ENCODE peak calls at places on chromosomes 12 and 14, in five cellular contexts. J, H, U, Q and V are unnamed samples.

GRCh38 chr12:113899042-113899843 is 66.9 kb downstream of the RBM19 start:
- DNase-seq in U (no peak), H (no peak), Q (no peak), J (no peak), V (no peak)

GRCh38 chr12:45214739-45215418 is 1.0 kb upstream of the ANO6 start:
- DNase-seq in J (no peak), U (no peak), H (no peak), Q (peak; percentile 45), V (no peak)

GRCh38 chr12:27821259-27821973 is 41.4 kb upstream of the MANSC4 start:
- DNase-seq in J (peak; percentile 29), U (peak; percentile 61), Q (peak; percentile 84), H (peak; percentile 4), V (no peak)

GRCh38 chr12:26153421-26154154 is 28.8 kb upstream of the BHLHE41 start:
- DNase-seq in H (no peak), Q (peak; percentile 99), J (no peak), U (no peak), V (no peak)

GRCh38 chr12:65960820-65961691 is 136.8 kb downstream of the HMGA2 start:
- DNase-seq in Q (peak; percentile 83), J (no peak), H (no peak), U (no peak), V (no peak)

GRCh38 chr12:8527250-8528130 is 13.2 kb downstream of the CLEC4E start:
- DNase-seq in H (no peak), J (no peak), U (no peak), Q (no peak), V (no peak)

GRCh38 chr12:19970116-19970515 is 398.2 kb upstream of the PDE3A start:
- DNase-seq in J (no peak), H (no peak), Q (peak; percentile 96), U (no peak), V (no peak)

GRCh38 chr14:43687866-43688265 is 819.2 kb downstream of the FSCB start:
- DNase-seq in J (no peak), Q (peak; percentile 63), U (no peak), H (no peak), V (no peak)

GRCh38 chr14:72544615-72545387 is 349.1 kb downstream of the DPF3 start:
- DNase-seq in H (no peak), U (no peak), J (no peak), Q (peak; percentile 43), V (no peak)

GRCh38 chr14:105563347-105563737 is 37.0 kb downstream of the TMEM121 start:
- DNase-seq in U (no peak), Q (no peak), H (no peak), J (no peak), V (no peak)

GRCh38 chr12:94898388-94898787 is 105.1 kb downstream of the NDUFA12 start:
- DNase-seq in Q (no peak), J (no peak), U (no peak), H (no peak), V (no peak)

GRCh38 chr12:58470266-58471010 is 449.9 kb downstream of the LRIG3 start:
- DNase-seq in Q (no peak), J (no peak), H (no peak), U (no peak), V (no peak)

GRCh38 chr14:99879401-99880295 is 86.4 kb downstream of the EML1 start:
- DNase-seq in J (no peak), H (no peak), Q (peak; percentile 85), U (no peak), V (no peak)

GRCh38 chr12:133215724-133216123 is 20.0 kb downstream of the ANHX start:
- DNase-seq in J (no peak), H (no peak), U (no peak), Q (no peak), V (no peak)

GRCh38 chr12:43044241-43044640 is 454.7 kb upstream of the PRICKLE1 start:
- DNase-seq in Q (no peak), J (no peak), U (no peak), H (no peak), V (no peak)

GRCh38 chr12:13816394-13816793 is 165.0 kb downstream of the GRIN2B start:
- DNase-seq in H (no peak), U (no peak), Q (no peak), J (no peak), V (no peak)

GRCh38 chr12:57215668-57216013 is 953 bp upstream of the NXPH4 start:
- DNase-seq in U (no peak), H (peak; percentile 26), Q (peak; percentile 30), J (no peak), V (no peak)

GRCh38 chr12:76445469-76445868 is 97.3 kb upstream of the BBS10 start:
- DNase-seq in J (no peak), H (no peak), Q (peak; percentile 38), U (no peak), V (no peak)

GRCh38 chr12:1932264-1932777 is 13.9 kb upstream of the CACNA2D4 start:
- DNase-seq in H (no peak), U (peak; percentile 25), Q (peak; percentile 48), J (peak; percentile 81), V (no peak)

GRCh38 chr12:13125996-13126395 is 22.5 kb upstream of the GSG1 start:
- DNase-seq in Q (no peak), U (no peak), J (no peak), H (no peak), V (no peak)

GRCh38 chr12:130830246-130830551 is 8.9 kb downstream of the STX2 start:
- DNase-seq in J (no peak), H (no peak), U (no peak), Q (no peak), V (no peak)

GRCh38 chr14:60736494-60736893 is 1.9 kb downstream of the MNAT1 start:
- DNase-seq in H (no peak), U (no peak), J (no peak), Q (peak; percentile 85), V (no peak)

GRCh38 chr14:72599579-72600470 is 294.1 kb downstream of the DPF3 start:
- DNase-seq in U (no peak), J (no peak), H (no peak), Q (no peak), V (no peak)

GRCh38 chr14:53714495-53715389 is 241.9 kb downstream of the BMP4 start:
- DNase-seq in Q (peak; percentile 7), H (no peak), U (no peak), J (no peak), V (no peak)

GRCh38 chr12:12510141-12510540 is 52.5 kb downstream of the DUSP16 start:
- DNase-seq in H (no peak), U (no peak), Q (peak; percentile 88), J (no peak), V (no peak)

GRCh38 chr12:106090586-106091411 is 48.0 kb downstream of the NUAK1 start:
- DNase-seq in H (no peak), J (no peak), Q (peak; percentile 94), U (no peak), V (no peak)

GRCh38 chr12:112126000-112126431 is 656 bp downstream of the TRAFD1 start:
- DNase-seq in Q (no peak), J (no peak), H (no peak), U (peak; percentile 10), V (no peak)

GRCh38 chr12:118345355-118345754 is 27.4 kb downstream of the TAOK3 start:
- DNase-seq in J (no peak), H (no peak), Q (no peak), U (no peak), V (no peak)

GRCh38 chr12:10701226-10701681 is 21.9 kb downstream of the YBX3 start:
- DNase-seq in H (no peak), J (no peak), Q (no peak), U (no peak), V (no peak)

GRCh38 chr12:76311796-76312195 is 36.4 kb downstream of the BBS10 start:
- DNase-seq in U (no peak), Q (peak; percentile 44), J (no peak), H (no peak), V (no peak)

GRCh38 chr14:67566908-67567307 is 33.2 kb downstream of the PIGH start:
- DNase-seq in J (no peak), H (no peak), U (no peak), Q (no peak), V (no peak)

GRCh38 chr12:39619316-39619659 is 315 bp downstream of the ABCD2 start:
- DNase-seq in J (no peak), H (no peak), Q (no peak), U (no peak), V (no peak)

GRCh38 chr12:68686595-68687521 is at the start of gene NUP107:
- DNase-seq in H (peak; percentile 93), Q (peak; percentile 99), J (peak; percentile 100), U (peak; percentile 98), V (peak; percentile 87)

GRCh38 chr12:88854260-88854659 is 274.0 kb upstream of the KITLG start:
- DNase-seq in H (no peak), U (no peak), J (no peak), Q (peak; percentile 92), V (no peak)

DNA sequence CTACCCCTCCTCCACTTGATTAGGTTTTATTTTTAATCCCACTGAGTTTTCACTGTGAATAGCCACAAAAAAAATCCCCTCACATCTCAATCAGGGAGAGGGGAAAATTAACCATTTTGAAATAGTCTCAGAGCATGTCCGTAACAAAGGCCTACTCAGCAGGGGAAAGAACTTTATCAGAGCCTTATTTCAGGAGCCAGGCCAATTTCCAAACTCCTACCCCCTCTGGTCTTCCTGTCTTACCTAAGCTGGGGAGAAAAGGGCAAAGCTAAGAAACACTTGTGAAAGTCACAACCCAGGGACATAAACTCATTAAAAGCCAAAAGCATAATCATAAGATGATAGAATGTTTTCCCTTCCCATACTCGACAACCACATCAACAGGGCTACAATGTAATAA is 260.3 kb upstream of the DIO3 start:
- DNase-seq in U (no peak), H (no peak), Q (no peak), J (no peak), V (no peak)
- H3K27ac ChIP-seq in U (no peak overlapping the region), H (no peak overlapping the region), Q (no peak overlapping the region), J (no peak overlapping the region), V (no peak overlapping the region)

GRCh38 chr14:69664865-69665526 is 53.6 kb downstream of the SUSD6 start:
- DNase-seq in H (no peak), Q (no peak), U (no peak), J (no peak), V (no peak)
- H3K27ac ChIP-seq in H (no peak overlapping the region), Q (no peak overlapping the region), U (no peak overlapping the region), J (peak overlapping the region; percentile 60), V (peak overlapping the region; percentile 79)

GRCh38 chr12:120834489-120835303 is 69.5 kb downstream of the SPPL3 start:
- DNase-seq in Q (no peak), U (no peak), H (no peak), J (no peak), V (no peak)
- H3K27ac ChIP-seq in Q (no peak overlapping the region), U (no peak overlapping the region), H (no peak overlapping the region), J (peak overlapping the region; percentile 61), V (no peak overlapping the region)

GRCh38 chr14:58572092-58572853 is 65.5 kb upstream of the DACT1 start:
- DNase-seq in H (no peak), U (no peak), J (no peak), Q (peak; percentile 72), V (no peak)
- H3K27ac ChIP-seq in H (no peak overlapping the region), U (no peak overlapping the region), J (peak overlapping the region; percentile 55), Q (no peak overlapping the region), V (no peak overlapping the region)